ENCODE peak calls at places on chromosomes 11 and 22, in six cellular contexts. One of them, this sample, is unnamed.
A peak's percentile ranks its signal among the peaks of the same experiment; 100 is the strongest.

GRCh38 chr11:11620966-11621880 is 582 bp downstream of the GALNT18 start:
- DNase-seq in hepatocyte: peak; percentile 61
- DNase-seq in H9: no peak
- DNase-seq in pancreas: peak; percentile 77
- DNase-seq in GM23338: peak; percentile 50
- DNase-seq in cardiac fibroblast: peak; percentile 13
- DNase-seq in this sample: no peak

GRCh38 chr22:30649430-30650007 is 13.9 kb downstream of the SLC35E4 start:
- DNase-seq in H9: peak; percentile 43
- DNase-seq in cardiac fibroblast: peak; percentile 58
- DNase-seq in GM23338: no peak
- DNase-seq in hepatocyte: peak; percentile 76
- DNase-seq in pancreas: no peak
- DNase-seq in this sample: no peak

GRCh38 chr11:129374993-129375721 is 491 bp upstream of the BARX2 start:
- DNase-seq in GM23338: peak; percentile 72
- DNase-seq in cardiac fibroblast: no peak
- DNase-seq in H9: peak; percentile 64
- DNase-seq in hepatocyte: peak; percentile 50
- DNase-seq in pancreas: peak; percentile 86
- DNase-seq in this sample: no peak

GRCh38 chr11:2394818-2395105 is 5.8 kb upstream of the TSSC4 start:
- DNase-seq in H9: no peak
- DNase-seq in hepatocyte: no peak
- DNase-seq in cardiac fibroblast: no peak
- DNase-seq in pancreas: peak; percentile 67
- DNase-seq in GM23338: no peak
- DNase-seq in this sample: no peak

GRCh38 chr11:72191961-72192381 is at the start of gene FOLR1:
- DNase-seq in pancreas: no peak
- DNase-seq in H9: peak; percentile 49
- DNase-seq in GM23338: peak; percentile 61
- DNase-seq in hepatocyte: no peak
- DNase-seq in cardiac fibroblast: no peak
- DNase-seq in this sample: no peak

GRCh38 chr22:44701824-44702478 is at the start of gene PRR5:
- DNase-seq in cardiac fibroblast: peak; percentile 94
- DNase-seq in pancreas: peak; percentile 94
- DNase-seq in H9: peak; percentile 77
- DNase-seq in GM23338: peak; percentile 71
- DNase-seq in hepatocyte: peak; percentile 93
- DNase-seq in this sample: peak; percentile 29

GRCh38 chr11:44607987-44608386 is 42.5 kb downstream of the CD82 start:
- DNase-seq in cardiac fibroblast: no peak
- DNase-seq in hepatocyte: peak; percentile 48
- DNase-seq in H9: no peak
- DNase-seq in GM23338: no peak
- DNase-seq in pancreas: no peak
- DNase-seq in this sample: no peak

GRCh38 chr11:92854952-92855351 is 114.5 kb upstream of the MTNR1B start:
- DNase-seq in GM23338: no peak
- DNase-seq in cardiac fibroblast: no peak
- DNase-seq in hepatocyte: no peak
- DNase-seq in H9: no peak
- DNase-seq in pancreas: no peak
- DNase-seq in this sample: no peak

GRCh38 chr11:76839326-76839725 is 21.4 kb upstream of the ACER3 start:
- DNase-seq in pancreas: no peak
- DNase-seq in hepatocyte: peak; percentile 65
- DNase-seq in GM23338: no peak
- DNase-seq in cardiac fibroblast: no peak
- DNase-seq in H9: no peak
- DNase-seq in this sample: no peak

GRCh38 chr11:94602430-94603372 is 35.5 kb downstream of the PIWIL4 start:
- DNase-seq in pancreas: peak; percentile 46
- DNase-seq in GM23338: peak; percentile 71
- DNase-seq in H9: no peak
- DNase-seq in cardiac fibroblast: peak; percentile 75
- DNase-seq in hepatocyte: peak; percentile 77
- DNase-seq in this sample: no peak

GRCh38 chr22:31290494-31291402 is 1.5 kb downstream of the PIK3IP1 start:
- DNase-seq in pancreas: peak; percentile 97
- DNase-seq in hepatocyte: peak; percentile 98
- DNase-seq in H9: peak; percentile 95
- DNase-seq in cardiac fibroblast: peak; percentile 91
- DNase-seq in GM23338: peak; percentile 98
- DNase-seq in this sample: peak; percentile 49

GRCh38 chr22:28072066-28072465 is 153.0 kb upstream of the PITPNB start:
- DNase-seq in hepatocyte: no peak
- DNase-seq in GM23338: no peak
- DNase-seq in H9: no peak
- DNase-seq in pancreas: no peak
- DNase-seq in cardiac fibroblast: no peak
- DNase-seq in this sample: no peak

GRCh38 chr22:39090426-39091064 is 6.5 kb upstream of the APOBEC3H start:
- DNase-seq in hepatocyte: no peak
- DNase-seq in GM23338: no peak
- DNase-seq in cardiac fibroblast: no peak
- DNase-seq in H9: no peak
- DNase-seq in pancreas: no peak
- DNase-seq in this sample: no peak

GRCh38 chr11:65532388-65533064 is 7.6 kb downstream of the SCYL1 start:
- DNase-seq in hepatocyte: no peak
- DNase-seq in GM23338: no peak
- DNase-seq in H9: no peak
- DNase-seq in pancreas: peak; percentile 65
- DNase-seq in cardiac fibroblast: no peak
- DNase-seq in this sample: no peak

GRCh38 chr11:6022954-6023353 is 7.6 kb downstream of the OR56A1 start:
- DNase-seq in GM23338: peak; percentile 79
- DNase-seq in cardiac fibroblast: peak; percentile 73
- DNase-seq in pancreas: no peak
- DNase-seq in H9: no peak
- DNase-seq in hepatocyte: peak; percentile 68
- DNase-seq in this sample: no peak

GRCh38 chr11:1473011-1473628 is 13.5 kb downstream of the MOB2 start:
- DNase-seq in H9: no peak
- DNase-seq in hepatocyte: no peak
- DNase-seq in pancreas: no peak
- DNase-seq in cardiac fibroblast: no peak
- DNase-seq in GM23338: no peak
- DNase-seq in this sample: no peak

GRCh38 chr11:32034680-32035079 is 56.2 kb upstream of the RCN1 start:
- DNase-seq in cardiac fibroblast: peak; percentile 12
- DNase-seq in pancreas: no peak
- DNase-seq in GM23338: no peak
- DNase-seq in H9: no peak
- DNase-seq in hepatocyte: no peak
- DNase-seq in this sample: peak; percentile 18

GRCh38 chr22:23036684-23037428 is 33.5 kb upstream of the GNAZ start:
- DNase-seq in GM23338: no peak
- DNase-seq in pancreas: no peak
- DNase-seq in H9: no peak
- DNase-seq in hepatocyte: peak; percentile 49
- DNase-seq in cardiac fibroblast: peak; percentile 13
- DNase-seq in this sample: peak; percentile 10

GRCh38 chr11:1929621-1930447 is 10.3 kb downstream of the TNNT3 start:
- DNase-seq in GM23338: no peak
- DNase-seq in hepatocyte: no peak
- DNase-seq in H9: no peak
- DNase-seq in cardiac fibroblast: no peak
- DNase-seq in pancreas: peak; percentile 45
- DNase-seq in this sample: no peak

GRCh38 chr22:26579331-26579886 is 10.5 kb downstream of the TPST2 start:
- DNase-seq in cardiac fibroblast: no peak
- DNase-seq in pancreas: no peak
- DNase-seq in hepatocyte: no peak
- DNase-seq in H9: no peak
- DNase-seq in GM23338: no peak
- DNase-seq in this sample: no peak

GRCh38 chr11:1428762-1429316 is 39.1 kb downstream of the BRSK2 start:
- DNase-seq in hepatocyte: no peak
- DNase-seq in cardiac fibroblast: no peak
- DNase-seq in GM23338: no peak
- DNase-seq in pancreas: no peak
- DNase-seq in H9: no peak
- DNase-seq in this sample: no peak

GRCh38 chr11:57641426-57641825 is 8.3 kb downstream of the YPEL4 start:
- DNase-seq in hepatocyte: peak; percentile 73
- DNase-seq in GM23338: peak; percentile 71
- DNase-seq in H9: no peak
- DNase-seq in cardiac fibroblast: peak; percentile 81
- DNase-seq in pancreas: no peak
- DNase-seq in this sample: no peak

GRCh38 chr11:68583047-68583446 is 101.3 kb upstream of the GAL start:
- DNase-seq in GM23338: no peak
- DNase-seq in H9: no peak
- DNase-seq in cardiac fibroblast: peak; percentile 33
- DNase-seq in pancreas: no peak
- DNase-seq in hepatocyte: no peak
- DNase-seq in this sample: no peak

GRCh38 chr11:57597461-57597892 is at the start of gene SERPING1:
- DNase-seq in GM23338: peak; percentile 66
- DNase-seq in pancreas: peak; percentile 44
- DNase-seq in H9: no peak
- DNase-seq in cardiac fibroblast: peak; percentile 79
- DNase-seq in hepatocyte: peak; percentile 36
- DNase-seq in this sample: no peak

GRCh38 chr11:78312712-78313111 is 104.9 kb downstream of the GAB2 start:
- DNase-seq in H9: no peak
- DNase-seq in cardiac fibroblast: no peak
- DNase-seq in hepatocyte: no peak
- DNase-seq in pancreas: no peak
- DNase-seq in GM23338: no peak
- DNase-seq in this sample: no peak

GRCh38 chr11:8209208-8209807 is 40.5 kb upstream of the RIC3 start:
- DNase-seq in cardiac fibroblast: no peak
- DNase-seq in pancreas: no peak
- DNase-seq in GM23338: peak; percentile 74
- DNase-seq in hepatocyte: no peak
- DNase-seq in H9: peak; percentile 67
- DNase-seq in this sample: no peak

GRCh38 chr11:42802211-42802918 is 509.4 kb upstream of the API5 start:
- DNase-seq in pancreas: no peak
- DNase-seq in cardiac fibroblast: no peak
- DNase-seq in GM23338: no peak
- DNase-seq in H9: no peak
- DNase-seq in hepatocyte: no peak
- DNase-seq in this sample: no peak

GRCh38 chr11:64251986-64252837 is 882 bp downstream of the PLCB3 start:
- DNase-seq in hepatocyte: peak; percentile 75
- DNase-seq in cardiac fibroblast: peak; percentile 57
- DNase-seq in pancreas: no peak
- DNase-seq in H9: no peak
- DNase-seq in GM23338: peak; percentile 66
- DNase-seq in this sample: no peak
- TF ChIP-seq CTCF in hepatocyte: peak; percentile 34
- TF ChIP-seq CTCF in cardiac fibroblast: peak; percentile 46
- TF ChIP-seq CTCF in pancreas: no peak
- TF ChIP-seq CTCF in H9: peak; percentile 36
- TF ChIP-seq CTCF in GM23338: peak; percentile 48
- TF ChIP-seq CTCF in this sample: peak; percentile 56

GRCh38 chr11:17807034-17807433 is 72.5 kb downstream of the KCNC1 start:
- DNase-seq in hepatocyte: no peak
- DNase-seq in cardiac fibroblast: no peak
- DNase-seq in pancreas: no peak
- DNase-seq in H9: no peak
- DNase-seq in GM23338: no peak
- DNase-seq in this sample: no peak
- TF ChIP-seq CTCF in hepatocyte: no peak
- TF ChIP-seq CTCF in cardiac fibroblast: no peak
- TF ChIP-seq CTCF in pancreas: no peak
- TF ChIP-seq CTCF in H9: no peak
- TF ChIP-seq CTCF in GM23338: no peak
- TF ChIP-seq CTCF in this sample: no peak

GRCh38 chr11:13289081-13289480 is 11.5 kb downstream of the BMAL1 start:
- DNase-seq in GM23338: peak; percentile 64
- DNase-seq in H9: no peak
- DNase-seq in pancreas: no peak
- DNase-seq in hepatocyte: no peak
- DNase-seq in cardiac fibroblast: peak; percentile 46
- DNase-seq in this sample: no peak
- TF ChIP-seq CTCF in GM23338: no peak
- TF ChIP-seq CTCF in H9: peak; percentile 32
- TF ChIP-seq CTCF in pancreas: no peak
- TF ChIP-seq CTCF in hepatocyte: no peak
- TF ChIP-seq CTCF in cardiac fibroblast: no peak
- TF ChIP-seq CTCF in this sample: no peak

DNA sequence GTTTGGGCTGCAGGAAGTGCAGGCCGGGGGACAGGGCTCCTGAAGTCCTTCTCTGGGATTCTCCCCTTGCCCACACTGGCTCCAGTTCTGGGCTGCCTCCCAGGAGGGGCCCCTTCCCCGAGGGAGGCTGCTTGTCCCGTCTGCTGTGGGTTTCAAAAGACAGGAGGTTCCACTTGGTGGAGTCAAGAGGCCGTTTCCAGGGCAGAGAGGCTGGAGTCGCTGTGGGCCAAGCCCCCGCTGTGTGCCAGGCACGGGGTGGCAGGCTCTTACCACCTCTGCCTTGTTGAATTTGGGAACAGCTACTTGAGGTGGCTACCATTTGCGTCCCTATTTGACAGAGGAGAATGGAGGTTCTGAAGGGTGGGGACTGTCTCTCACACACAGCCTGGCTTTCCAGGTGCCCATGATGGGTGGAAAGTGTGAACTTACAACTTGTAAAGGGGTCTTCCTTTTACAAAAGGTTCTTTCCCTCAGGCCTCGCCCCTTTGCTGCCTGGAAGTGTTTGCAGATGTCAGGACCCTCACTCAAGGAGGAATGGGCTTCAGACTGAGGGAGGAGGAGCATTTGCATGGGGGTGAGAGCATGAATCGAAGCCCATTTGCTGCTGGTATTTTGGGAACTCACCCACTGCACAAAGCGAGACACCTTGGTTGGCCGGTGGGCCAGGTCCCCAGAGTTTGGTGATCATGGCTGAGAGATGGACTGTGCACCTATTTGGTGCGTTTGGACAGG is 24.9 kb downstream of the MPPED1 start:
- DNase-seq in H9: peak; percentile 12
- DNase-seq in pancreas: no peak
- DNase-seq in cardiac fibroblast: no peak
- DNase-seq in hepatocyte: no peak
- DNase-seq in GM23338: no peak
- DNase-seq in this sample: no peak
- TF ChIP-seq CTCF in H9: no peak
- TF ChIP-seq CTCF in pancreas: no peak
- TF ChIP-seq CTCF in cardiac fibroblast: no peak
- TF ChIP-seq CTCF in hepatocyte: no peak
- TF ChIP-seq CTCF in GM23338: no peak
- TF ChIP-seq CTCF in this sample: no peak

DNA sequence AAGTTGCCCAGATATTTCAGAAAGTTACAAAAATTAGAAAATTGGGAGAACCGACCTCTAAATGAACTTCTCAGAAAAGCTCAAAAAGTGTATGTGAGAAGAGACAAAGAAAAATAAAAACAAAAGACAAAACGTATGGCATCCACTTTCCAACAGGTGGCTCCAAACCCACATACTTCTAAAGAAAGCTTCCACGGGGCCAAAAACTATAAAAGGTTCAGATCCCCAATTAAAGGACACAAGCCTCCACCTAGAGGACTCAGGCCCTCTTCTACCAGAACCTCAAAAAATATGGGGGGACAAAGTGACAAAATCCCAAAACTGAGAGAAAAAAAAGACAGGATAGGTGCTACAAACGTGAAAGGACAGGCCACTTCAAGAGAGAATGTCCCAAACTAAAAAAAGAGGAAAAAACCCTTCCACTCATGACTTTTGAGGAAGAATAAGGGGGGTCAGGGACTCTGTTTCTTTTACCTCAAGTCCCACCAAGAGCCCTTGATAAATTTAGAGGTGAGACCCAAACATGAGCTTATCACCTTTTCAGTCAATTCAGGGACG is 8.8 kb downstream of the SCGB2A1 start:
- DNase-seq in cardiac fibroblast: peak; percentile 28
- DNase-seq in pancreas: no peak
- DNase-seq in GM23338: peak; percentile 75
- DNase-seq in H9: no peak
- DNase-seq in hepatocyte: peak; percentile 25
- DNase-seq in this sample: no peak
- TF ChIP-seq CTCF in cardiac fibroblast: peak; percentile 57
- TF ChIP-seq CTCF in pancreas: peak; percentile 18
- TF ChIP-seq CTCF in GM23338: peak; percentile 75
- TF ChIP-seq CTCF in H9: peak; percentile 75
- TF ChIP-seq CTCF in hepatocyte: peak; percentile 61
- TF ChIP-seq CTCF in this sample: peak; percentile 30